ENCODE peak calls at places on chromosomes 4 and X, in nine cellular contexts. P is GM23338; T is hepatocyte; N is tibial nerve; H is suprapubic skin; V is dorsolateral prefrontal cortex; E is Peyer's patch; U is stomach; M is CD4-positive, CD25-positive, alpha-beta regulatory T cell. Q is an unnamed sample.

GRCh38 chr4:145736241-145736831 is 56.4 kb downstream of the C4orf51 start:
- DNase-seq in P (no peak), T (no peak), N (no peak), H (no peak), V (no peak), E (no peak), U (peak; percentile 83), M (no peak), Q (peak; percentile 57)

GRCh38 chr4:2244947-2245786 is 3.2 kb upstream of the HAUS3 start:
- DNase-seq in P (peak; percentile 45), T (no peak), N (no peak), H (no peak), V (no peak), E (no peak), U (no peak), M (no peak), Q (no peak)

GRCh38 chr4:2837110-2837903 is 6.3 kb upstream of the ADD1 start:
- DNase-seq in P (peak; percentile 29), T (peak; percentile 3), N (no peak), H (no peak), V (no peak), E (no peak), U (peak; percentile 22), M (no peak), Q (peak; percentile 68)

GRCh38 chrX:119981286-119982070 is 37.9 kb upstream of the NKAP start:
- DNase-seq in P (peak; percentile 73), T (peak; percentile 46), N (no peak), H (no peak), V (no peak), E (no peak), U (no peak), M (no peak), Q (no peak)

GRCh38 chrX:48493890-48494364 is 14.9 kb upstream of the PORCN start:
- DNase-seq in P (peak; percentile 77), T (peak; percentile 52), N (no peak), H (no peak), V (no peak), E (no peak), U (peak; percentile 47), M (no peak), Q (no peak)

GRCh38 chr4:87005690-87006461 is 71.1 kb downstream of the AFF1 start:
- DNase-seq in P (peak; percentile 51), T (no peak), N (no peak), H (no peak), V (no peak), E (no peak), U (no peak), M (no peak), Q (no peak)

GRCh38 chr4:139564502-139564901 is 8.5 kb upstream of the SETD7 start:
- DNase-seq in P (peak; percentile 41), T (no peak), N (no peak), H (no peak), V (no peak), E (no peak), U (no peak), M (no peak), Q (no peak)

GRCh38 chrX:150508461-150509367 is 59.7 kb upstream of the MTM1 start:
- DNase-seq in P (peak; percentile 48), T (no peak), N (peak; percentile 18), H (peak; percentile 75), V (peak; percentile 57), E (no peak), U (peak; percentile 65), M (no peak), Q (peak; percentile 52)

GRCh38 chr4:41026971-41027370 is 187.4 kb downstream of the APBB2 start:
- DNase-seq in P (no peak), T (no peak), N (no peak), H (no peak), V (no peak), E (no peak), U (no peak), M (no peak), Q (no peak)

GRCh38 chr4:48907706-48908477 is 1.3 kb upstream of the OCIAD2 start:
- DNase-seq in P (no peak), T (no peak), N (no peak), H (no peak), V (no peak), E (no peak), U (no peak), M (no peak), Q (no peak)

GRCh38 chrX:71103110-71103983 is 3.2 kb downstream of the CXorf65 start:
- DNase-seq in P (peak; percentile 80), T (peak; percentile 45), N (no peak), H (no peak), V (no peak), E (no peak), U (peak; percentile 34), M (peak; percentile 39), Q (no peak)

GRCh38 chr4:147733614-147734344 is 1.9 kb downstream of the ARHGAP10 start:
- DNase-seq in P (no peak), T (no peak), N (no peak), H (no peak), V (no peak), E (no peak), U (no peak), M (no peak), Q (no peak)

GRCh38 chr4:78220283-78220682 is 163.2 kb downstream of the FRAS1 start:
- DNase-seq in P (no peak), T (no peak), N (no peak), H (no peak), V (no peak), E (no peak), U (no peak), M (no peak), Q (no peak)

GRCh38 chr4:8029689-8030088 is 90.0 kb upstream of the AFAP1 start:
- DNase-seq in P (no peak), T (no peak), N (no peak), H (no peak), V (no peak), E (no peak), U (no peak), M (no peak), Q (no peak)

GRCh38 chr4:185040523-185040922 is 22.2 kb downstream of the HELT start:
- DNase-seq in P (no peak), T (no peak), N (no peak), H (no peak), V (no peak), E (no peak), U (no peak), M (no peak), Q (no peak)

GRCh38 chr4:69984030-69984443 is 11.7 kb upstream of the STATH start:
- DNase-seq in P (peak; percentile 8), T (peak; percentile 64), N (no peak), H (no peak), V (no peak), E (no peak), U (peak; percentile 32), M (no peak), Q (peak; percentile 60)

GRCh38 chr4:88765729-88766128 is 68.1 kb upstream of the NAP1L5 start:
- DNase-seq in P (no peak), T (no peak), N (no peak), H (no peak), V (no peak), E (no peak), U (no peak), M (no peak), Q (no peak)

GRCh38 chr4:66229885-66230284 is 559.6 kb upstream of the EPHA5 start:
- DNase-seq in P (no peak), T (no peak), N (no peak), H (no peak), V (no peak), E (no peak), U (no peak), M (no peak), Q (no peak)
- H3K27ac ChIP-seq in P (no peak overlapping the region), T (no peak overlapping the region), N (no peak overlapping the region), H (no peak overlapping the region), V (no peak overlapping the region), E (no peak overlapping the region), U (no peak overlapping the region), M (no peak overlapping the region), Q (no peak overlapping the region)

GRCh38 chr4:172866421-172866820 is 302.2 kb upstream of the GALNT7 start:
- DNase-seq in P (no peak), T (no peak), N (no peak), H (no peak), V (no peak), E (no peak), U (no peak), M (no peak), Q (no peak)
- H3K27ac ChIP-seq in P (no peak overlapping the region), T (peak overlapping the region; percentile 37), N (no peak overlapping the region), H (no peak overlapping the region), V (no peak overlapping the region), E (no peak overlapping the region), U (no peak overlapping the region), M (no peak overlapping the region), Q (no peak overlapping the region)

GRCh38 chr4:6909970-6910339 is 329 bp downstream of the TBC1D14 start:
- DNase-seq in P (peak; percentile 47), T (peak; percentile 78), N (no peak), H (no peak), V (no peak), E (no peak), U (no peak), M (no peak), Q (peak; percentile 55)

GRCh38 chr4:6910960-6911874 is 1.6 kb downstream of the TBC1D14 start:
- DNase-seq in P (no peak), T (no peak), N (no peak), H (peak; percentile 29), V (no peak), E (no peak), U (no peak), M (no peak), Q (no peak)

GRCh38 chr4:6908397-6909112 is 1.1 kb upstream of the TBC1D14 start:
- DNase-seq in P (no peak), T (no peak), N (no peak), H (peak; percentile 63), V (no peak), E (peak; percentile 53), U (no peak), M (no peak), Q (peak; percentile 79)

GRCh38 chr4:6909113-6909969 is at the start of gene TBC1D14:
- DNase-seq in P (peak; percentile 94), T (peak; percentile 95), N (peak; percentile 76), H (peak; percentile 95), V (peak; percentile 79), E (peak; percentile 93), U (peak; percentile 89), M (peak; percentile 81), Q (peak; percentile 90)

GRCh38 chr4:6910340-6910959 is 824 bp downstream of the TBC1D14 start:
- DNase-seq in P (peak; percentile 65), T (peak; percentile 59), N (no peak), H (no peak), V (no peak), E (peak; percentile 66), U (no peak), M (no peak), Q (peak; percentile 87)
- H3K27ac ChIP-seq in P (no peak overlapping the region), T (peak overlapping the region; percentile 100), N (peak overlapping the region; percentile 55), H (peak overlapping the region; percentile 97), V (peak overlapping the region; percentile 99), E (peak overlapping the region; percentile 100), U (peak overlapping the region; percentile 99), M (peak overlapping the region; percentile 45), Q (peak overlapping the region; percentile 97)

GRCh38 chrX:47145408-47146120 is 543 bp downstream of the RBM10 start:
- DNase-seq in P (no peak), T (no peak), N (no peak), H (no peak), V (no peak), E (no peak), U (no peak), M (peak; percentile 48), Q (no peak)
- H3K27ac ChIP-seq in P (peak overlapping the region; percentile 81), T (peak overlapping the region; percentile 98), N (peak overlapping the region; percentile 66), H (peak overlapping the region; percentile 97), V (peak overlapping the region; percentile 91), E (peak overlapping the region; percentile 95), U (peak overlapping the region; percentile 95), M (peak overlapping the region; percentile 92), Q (peak overlapping the region; percentile 75)

Q was measured in right lobe of liver.